ENCODE peak calls at places on chromosomes 11 and 22, in ten cellular contexts. T, U, E, J, I, B, M, F, Q and L are unnamed samples.

GRCh38 chr11:4388221-4388620 is 5.3 kb downstream of the TRIM21 start:
- DNase-seq in T (no peak), U (no peak), E (no peak), J (no peak), I (no peak), B (no peak), M (no peak), F (no peak), Q (no peak), L (no peak)

GRCh38 chr11:487571-488021 is 19.4 kb downstream of the RNH1 start:
- DNase-seq in T (no peak), U (no peak), E (no peak), J (no peak), I (no peak), B (no peak), M (no peak), F (no peak), Q (no peak), L (no peak)

GRCh38 chr22:48719978-48720661 is 1107.6 kb downstream of the BRD1 start:
- DNase-seq in T (no peak), U (no peak), E (no peak), J (peak), I (no peak), B (no peak), M (no peak), F (peak), Q (no peak), L (no peak)

GRCh38 chr11:44351898-44352498 is 42.1 kb upstream of the ALX4 start:
- DNase-seq in T (no peak), U (no peak), E (no peak), J (no peak), I (no peak), B (no peak), M (no peak), F (no peak), Q (no peak), L (no peak)

GRCh38 chr11:94553938-94554337 is 10.2 kb downstream of the FUT4 start:
- DNase-seq in T (no peak), U (no peak), E (no peak), J (no peak), I (no peak), B (no peak), M (no peak), F (no peak), Q (peak), L (no peak)

GRCh38 chr11:86696004-86696403 is 23.6 kb upstream of the ME3 start:
- DNase-seq in T (peak), U (no peak), E (no peak), J (no peak), I (peak), B (peak), M (no peak), F (no peak), Q (no peak), L (no peak)

GRCh38 chr11:133064152-133064877 is 468.0 kb downstream of the OPCML start:
- DNase-seq in T (no peak), U (no peak), E (no peak), J (peak), I (peak), B (no peak), M (no peak), F (peak), Q (peak), L (no peak)

GRCh38 chr11:65183201-65183891 is 1.6 kb downstream of the CAPN1 start:
- DNase-seq in T (no peak), U (no peak), E (no peak), J (no peak), I (no peak), B (peak), M (no peak), F (no peak), Q (peak), L (no peak)

GRCh38 chr22:42930810-42931420 is 73.8 kb upstream of the ARFGAP3 start:
- DNase-seq in T (peak), U (no peak), E (no peak), J (peak), I (peak), B (no peak), M (peak), F (no peak), Q (peak), L (no peak)

GRCh38 chr11:1073261-1073724 is 1.4 kb upstream of the MUC2 start:
- DNase-seq in T (peak), U (no peak), E (no peak), J (peak), I (peak), B (no peak), M (no peak), F (no peak), Q (peak), L (peak)

GRCh38 chr22:31400023-31400397 is 606 bp downstream of the DRG1 start:
- DNase-seq in T (no peak), U (no peak), E (no peak), J (no peak), I (peak), B (no peak), M (no peak), F (no peak), Q (no peak), L (no peak)

GRCh38 chr11:112903310-112903709 is 57.9 kb upstream of the NCAM1 start:
- DNase-seq in T (no peak), U (no peak), E (no peak), J (no peak), I (no peak), B (no peak), M (no peak), F (no peak), Q (no peak), L (no peak)

GRCh38 chr22:38925571-38926041 is 31.8 kb upstream of the APOBEC3A start:
- DNase-seq in T (peak), U (no peak), E (no peak), J (no peak), I (no peak), B (no peak), M (no peak), F (no peak), Q (no peak), L (no peak)

GRCh38 chr22:42282943-42283287 is 12.5 kb upstream of the TCF20 start:
- DNase-seq in T (no peak), U (no peak), E (no peak), J (no peak), I (no peak), B (no peak), M (no peak), F (no peak), Q (no peak), L (no peak)

GRCh38 chr11:78453140-78453935 is 35.7 kb upstream of the GAB2 start:
- DNase-seq in T (no peak), U (no peak), E (no peak), J (no peak), I (peak), B (no peak), M (no peak), F (no peak), Q (no peak), L (no peak)

GRCh38 chr11:95788921-95789505 is 569 bp downstream of the FAM76B start:
- DNase-seq in T (no peak), U (peak), E (peak), J (no peak), I (peak), B (no peak), M (no peak), F (peak), Q (peak), L (peak)

GRCh38 chr11:103659138-103659734 is 377.2 kb upstream of the DDI1 start:
- DNase-seq in T (peak), U (no peak), E (no peak), J (no peak), I (peak), B (no peak), M (no peak), F (peak), Q (no peak), L (no peak)

GRCh38 chr11:3037041-3037944 is 19.9 kb downstream of the CARS1 start:
- DNase-seq in T (peak), U (peak), E (peak), J (peak), I (peak), B (no peak), M (no peak), F (peak), Q (peak), L (no peak)

GRCh38 chr22:22698263-22698750 is 53.9 kb downstream of the GGTLC2 start:
- DNase-seq in T (no peak), U (no peak), E (no peak), J (no peak), I (no peak), B (no peak), M (peak), F (no peak), Q (no peak), L (no peak)

GRCh38 chr11:112219476-112220232 is 6.6 kb upstream of the PTS start:
- DNase-seq in T (peak), U (peak), E (peak), J (no peak), I (peak), B (no peak), M (peak), F (peak), Q (peak), L (no peak)

GRCh38 chr11:65095974-65096806 is at the start of gene VPS51:
- DNase-seq in T (peak), U (peak), E (peak), J (peak), I (peak), B (no peak), M (peak), F (peak), Q (peak), L (peak)

GRCh38 chr11:118175031-118175531 is 1.4 kb downstream of the SCN2B start:
- DNase-seq in T (no peak), U (no peak), E (no peak), J (peak), I (peak), B (peak), M (no peak), F (no peak), Q (no peak), L (no peak)

GRCh38 chr11:84890706-84891105 is 736.4 kb downstream of the DLG2 start:
- DNase-seq in T (no peak), U (no peak), E (no peak), J (no peak), I (no peak), B (no peak), M (no peak), F (no peak), Q (no peak), L (no peak)

GRCh38 chr11:119683783-119684182 is 45.2 kb downstream of the NECTIN1 start:
- DNase-seq in T (no peak), U (no peak), E (no peak), J (no peak), I (no peak), B (no peak), M (no peak), F (no peak), Q (peak), L (no peak)

GRCh38 chr11:14611939-14612338 is 31.7 kb upstream of the PDE3B start:
- DNase-seq in T (no peak), U (no peak), E (no peak), J (no peak), I (no peak), B (no peak), M (no peak), F (no peak), Q (no peak), L (no peak)

GRCh38 chr11:75082601-75083216 is 14.0 kb downstream of the OR2AT4 start:
- DNase-seq in T (no peak), U (no peak), E (no peak), J (no peak), I (no peak), B (no peak), M (no peak), F (no peak), Q (no peak), L (no peak)

GRCh38 chr11:17508306-17508705 is 31.7 kb upstream of the ABCC8 start:
- DNase-seq in T (peak), U (no peak), E (no peak), J (no peak), I (no peak), B (peak), M (no peak), F (no peak), Q (no peak), L (no peak)

GRCh38 chr22:23192133-23192532 is 11.8 kb downstream of the BCR start:
- DNase-seq in T (no peak), U (no peak), E (no peak), J (no peak), I (no peak), B (no peak), M (no peak), F (no peak), Q (peak), L (no peak)

GRCh38 chr11:61814958-61815789 is 1.6 kb downstream of the FADS1 start:
- DNase-seq in T (peak), U (peak), E (no peak), J (peak), I (peak), B (peak), M (peak), F (peak), Q (peak), L (no peak)

GRCh38 chr22:41943661-41944209 is 3.2 kb downstream of the CENPM start:
- DNase-seq in T (peak), U (no peak), E (no peak), J (no peak), I (no peak), B (no peak), M (no peak), F (no peak), Q (no peak), L (no peak)

GRCh38 chr22:45217806-45218205 is 22.9 kb downstream of the KIAA0930 start:
- DNase-seq in T (peak), U (no peak), E (no peak), J (no peak), I (no peak), B (no peak), M (no peak), F (no peak), Q (no peak), L (no peak)

GRCh38 chr11:123235117-123235686 is 40.2 kb upstream of the CLMP start:
- DNase-seq in T (no peak), U (peak), E (peak), J (peak), I (no peak), B (no peak), M (peak), F (peak), Q (peak), L (no peak)

GRCh38 chr22:39472570-39473556 is 16.1 kb downstream of the MGAT3 start:
- DNase-seq in T (no peak), U (no peak), E (no peak), J (no peak), I (no peak), B (no peak), M (no peak), F (no peak), Q (peak), L (no peak)

GRCh38 chr11:43732225-43732624 is 51.7 kb downstream of the HSD17B12 start:
- DNase-seq in T (no peak), U (no peak), E (no peak), J (no peak), I (no peak), B (no peak), M (no peak), F (no peak), Q (no peak), L (no peak)

GRCh38 chr11:92329137-92329536 is 104.5 kb downstream of the FAT3 start:
- DNase-seq in T (no peak), U (no peak), E (no peak), J (no peak), I (no peak), B (no peak), M (no peak), F (no peak), Q (no peak), L (no peak)

GRCh38 chr11:128884703-128885338 is 6.3 kb upstream of the KCNJ5 start:
- DNase-seq in T (peak), U (peak), E (peak), J (no peak), I (peak), B (no peak), M (peak), F (peak), Q (peak), L (peak)

GRCh38 chr11:122144752-122145151 is 28.7 kb upstream of the BLID start:
- DNase-seq in T (no peak), U (no peak), E (no peak), J (no peak), I (no peak), B (no peak), M (no peak), F (no peak), Q (no peak), L (no peak)